ENCODE peak calls at places on chromosomes 11 and 22, in five cellular contexts. N, M, D, P and X are unnamed samples.

GRCh38 chr11:72081856-72082255 is 1.2 kb downstream of the LRRC51 start:
- DNase-seq in P (no peak), M (no peak), N (no peak), D (peak; percentile 66), X (no peak)

GRCh38 chr11:123683616-123684170 is 29.3 kb upstream of the SCN3B start:
- DNase-seq in M (no peak), P (no peak), N (no peak), D (no peak), X (no peak)

GRCh38 chr22:26568207-26568706 is 21.7 kb downstream of the TPST2 start:
- DNase-seq in P (peak; percentile 71), N (peak; percentile 12), D (peak; percentile 94), M (peak; percentile 26), X (no peak)

GRCh38 chr11:71370895-71371673 is 77.1 kb downstream of the DHCR7 start:
- DNase-seq in D (no peak), N (no peak), P (no peak), M (no peak), X (peak; percentile 71)

GRCh38 chr11:19931141-19931767 is 218.6 kb downstream of the NAV2 start:
- DNase-seq in M (peak; percentile 33), N (no peak), D (no peak), P (peak; percentile 30), X (no peak)

GRCh38 chr11:76277298-76278175 is 71.2 kb upstream of the WNT11 start:
- DNase-seq in M (no peak), N (no peak), P (no peak), D (no peak), X (peak; percentile 50)

GRCh38 chr11:114738954-114739353 is 60.6 kb downstream of the NXPE2 start:
- DNase-seq in P (peak; percentile 27), D (peak; percentile 24), N (peak; percentile 49), M (peak; percentile 43), X (peak; percentile 70)

GRCh38 chr22:42793848-42794405 is 63.1 kb downstream of the ARFGAP3 start:
- DNase-seq in M (no peak), N (no peak), P (no peak), D (no peak), X (no peak)

GRCh38 chr11:14249121-14249963 is 109.6 kb downstream of the RRAS2 start:
- DNase-seq in P (peak; percentile 8), D (peak; percentile 48), M (peak; percentile 70), N (peak; percentile 53), X (no peak)

GRCh38 chr11:28701760-28702449 is 593.7 kb downstream of the METTL15 start:
- DNase-seq in P (no peak), M (no peak), D (no peak), N (no peak), X (no peak)

DNA sequence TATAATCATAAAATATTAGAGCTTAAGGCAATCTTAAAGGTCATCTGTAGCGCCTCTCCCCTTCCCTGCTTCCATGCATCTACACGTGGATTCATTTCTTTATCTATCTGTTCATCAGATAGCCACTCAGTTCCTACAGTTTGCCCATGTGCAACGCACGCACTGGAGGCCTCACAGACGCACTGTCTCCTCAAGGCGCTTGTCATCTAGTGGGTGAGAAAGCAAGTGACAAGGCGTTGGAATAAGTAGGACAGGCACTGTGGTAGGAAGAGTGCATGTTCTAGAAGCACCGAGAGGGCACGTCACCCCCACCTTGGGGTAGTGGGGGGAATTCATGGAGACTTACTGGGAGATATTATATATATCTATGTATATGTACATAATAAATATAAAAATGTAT is 20.8 kb upstream of the JAM3 start:
- DNase-seq in N (no peak), D (no peak), P (no peak), M (no peak), X (peak; percentile 52)
- H3K4me3 ChIP-seq in N (no peak overlapping the region), D (no peak overlapping the region), P (no peak overlapping the region), M (no peak overlapping the region), X (no peak overlapping the region)

DNA sequence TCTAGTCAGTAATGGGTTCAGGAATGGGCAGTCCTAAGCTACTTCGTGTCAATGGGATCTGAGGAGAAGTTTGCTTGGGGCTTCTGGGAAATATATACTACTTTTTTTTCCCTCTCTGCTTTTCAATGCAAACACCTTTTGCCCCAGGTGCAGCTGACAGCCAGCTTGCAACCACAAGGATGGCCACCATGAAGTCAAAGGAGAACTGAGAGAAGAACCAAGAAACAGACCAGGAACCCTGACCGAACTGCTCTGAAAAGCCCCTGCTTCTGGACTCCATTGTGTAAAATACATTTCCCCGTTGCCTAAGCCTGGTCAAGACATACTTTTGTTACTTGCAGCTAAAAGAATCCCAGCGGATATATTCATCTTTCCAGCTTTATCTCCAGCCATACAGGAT is 20.1 kb upstream of the CD44 start:
- DNase-seq in D (no peak), N (no peak), P (no peak), M (no peak), X (no peak)
- H3K4me2 ChIP-seq in D (no peak overlapping the region), N (no peak overlapping the region), P (no peak overlapping the region), M (no peak overlapping the region), X (no peak overlapping the region)

GRCh38 chr22:50305658-50306566 is 1.5 kb downstream of the PLXNB2 start:
- DNase-seq in N (peak; percentile 95), M (peak; percentile 92), D (peak; percentile 90), P (peak; percentile 91), X (peak; percentile 100)
- H3K4me3 ChIP-seq in N (peak overlapping the region; percentile 97), M (peak overlapping the region; percentile 74), D (peak overlapping the region; percentile 91), P (peak overlapping the region; percentile 78), X (peak overlapping the region; percentile 87)

DNA sequence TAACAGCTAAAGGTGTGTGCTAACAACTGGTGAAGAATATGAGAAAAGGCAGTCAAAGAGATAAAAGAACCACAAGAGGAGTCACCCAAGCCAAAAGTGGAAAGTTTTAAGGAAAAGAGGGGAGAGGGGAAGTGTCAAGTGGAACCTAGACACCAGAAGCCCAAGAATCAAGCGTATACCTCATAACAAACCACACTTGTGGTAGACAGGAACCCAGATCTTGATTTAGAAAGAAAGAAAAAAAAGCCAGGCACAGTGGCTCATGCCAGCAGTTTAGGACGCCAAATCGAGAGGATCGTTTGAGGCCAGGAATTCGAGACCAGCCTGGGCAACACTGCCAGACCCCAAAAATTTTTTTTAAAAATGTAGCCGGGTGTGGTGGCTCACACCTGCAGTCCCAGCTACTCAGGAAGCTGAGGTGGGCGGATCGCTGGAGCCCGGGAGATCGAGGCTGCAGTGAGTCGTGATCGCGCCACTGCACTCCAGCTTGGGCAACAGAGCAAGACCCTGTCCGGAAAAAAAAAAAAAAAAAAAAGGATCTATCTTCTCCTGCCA is 877 bp downstream of the SLC25A17 start:
- DNase-seq in P (no peak), M (no peak), N (no peak), D (no peak), X (no peak)
- H3K4me2 ChIP-seq in P (peak overlapping the region; percentile 98), M (peak overlapping the region; percentile 79), N (peak overlapping the region; percentile 97), D (peak overlapping the region; percentile 76), X (peak overlapping the region; percentile 96)

GRCh38 chr11:24155792-24156191 is 341.1 kb upstream of the LUZP2 start:
- DNase-seq in D (no peak), N (no peak), M (no peak), P (no peak), X (no peak)
- H3K4me3 ChIP-seq in D (no peak overlapping the region), N (no peak overlapping the region), M (no peak overlapping the region), P (no peak overlapping the region), X (no peak overlapping the region)

DNA sequence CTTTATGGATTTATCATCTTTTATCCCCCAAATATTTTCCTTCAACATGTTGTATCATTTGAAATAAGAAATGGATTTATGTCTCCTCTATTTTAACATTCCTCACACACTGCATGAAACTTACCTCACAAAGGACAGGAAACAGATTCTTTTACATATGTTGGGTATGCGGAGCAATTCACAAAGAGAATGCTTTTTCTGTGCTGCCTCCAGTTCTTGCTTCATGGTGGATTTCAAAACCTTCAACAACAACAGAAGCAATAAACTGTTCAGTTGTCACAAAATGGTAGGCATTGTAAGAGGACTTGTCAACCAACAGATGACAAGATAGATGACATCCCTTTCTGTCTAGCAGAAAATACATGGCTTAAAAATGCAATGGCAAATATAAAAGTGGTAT is 36.5 kb upstream of the SLC22A24 start:
- DNase-seq in N (no peak), D (no peak), P (no peak), M (no peak), X (no peak)
- H3K4me2 ChIP-seq in N (no peak overlapping the region), D (no peak overlapping the region), P (no peak overlapping the region), M (no peak overlapping the region), X (no peak overlapping the region)

DNA sequence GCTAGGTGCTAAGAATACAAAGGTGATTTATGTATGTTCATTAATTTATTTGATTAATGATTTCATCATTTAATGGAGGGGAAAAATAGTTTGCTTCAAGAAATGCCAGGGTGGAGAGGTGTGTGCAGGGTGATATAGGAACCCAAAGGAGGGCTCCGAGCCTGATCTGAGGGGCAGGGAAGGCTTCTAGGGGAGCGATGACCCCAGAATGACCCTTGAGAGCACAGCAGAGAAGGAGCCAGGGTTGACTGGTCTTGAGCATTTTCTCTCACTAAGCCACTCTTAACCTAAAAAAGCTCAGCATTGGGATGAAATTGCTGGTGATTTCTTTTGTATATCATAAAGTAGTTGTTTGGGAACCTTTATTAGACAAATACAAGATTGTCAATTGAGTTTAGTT is 35.1 kb downstream of the HIPK3 start:
- DNase-seq in D (no peak), P (no peak), N (no peak), M (no peak), X (no peak)
- H3K4me3 ChIP-seq in D (no peak overlapping the region), P (no peak overlapping the region), N (no peak overlapping the region), M (no peak overlapping the region), X (no peak overlapping the region)

DNA sequence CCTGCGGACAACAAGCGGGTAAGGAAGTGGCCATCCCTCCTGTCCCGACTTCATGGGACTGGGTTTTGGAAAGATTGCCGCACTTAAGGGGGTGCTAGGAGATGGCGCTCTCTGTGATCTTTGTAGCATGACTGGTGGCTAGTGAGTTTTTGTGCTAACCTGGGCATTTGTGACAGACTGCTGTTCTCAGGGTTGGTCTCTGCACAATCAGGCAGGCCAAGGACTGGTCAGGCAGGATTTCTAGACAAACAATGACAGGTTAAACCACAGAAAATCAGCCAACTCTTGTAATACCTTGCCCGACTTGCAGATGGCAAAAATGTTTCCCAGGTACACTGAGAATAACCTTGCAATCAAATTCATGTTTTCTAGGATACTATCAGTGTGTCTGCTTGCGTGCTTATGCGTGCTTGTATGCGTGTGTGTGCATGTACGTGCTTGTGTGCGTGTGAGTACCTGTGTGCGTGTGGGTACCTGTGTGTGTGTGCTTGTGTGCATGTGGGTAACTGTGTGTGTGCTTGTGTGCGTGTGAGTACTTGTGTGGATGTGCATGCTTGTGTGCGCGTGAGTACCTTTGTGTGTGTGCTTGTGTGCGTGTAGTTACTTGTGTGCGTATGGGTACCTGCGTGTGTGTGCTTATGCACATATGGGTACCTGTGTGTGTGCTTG is 25.6 kb upstream of the SORL1-AS1 start:
- DNase-seq in M (no peak), D (no peak), N (no peak), P (no peak), X (no peak)
- H3K4me2 ChIP-seq in M (no peak overlapping the region), D (peak overlapping the region; percentile 11), N (no peak overlapping the region), P (no peak overlapping the region), X (no peak overlapping the region)

DNA sequence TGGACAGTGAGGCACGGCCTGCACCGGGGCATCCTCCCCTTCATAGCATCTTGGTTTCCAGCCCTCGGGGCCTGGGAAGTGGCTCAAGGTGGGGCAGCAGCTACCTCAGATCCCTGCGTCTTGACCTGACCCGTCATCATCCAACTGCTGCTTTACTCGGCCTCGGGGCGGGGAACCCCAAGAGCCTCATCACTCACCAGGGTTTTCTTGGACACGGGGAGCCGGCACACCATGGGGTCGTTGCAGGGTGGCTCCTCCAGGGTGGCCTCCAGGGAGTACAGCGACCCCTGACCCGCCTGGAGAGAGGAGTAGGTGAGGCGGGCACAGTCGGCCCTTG is 651 bp downstream of the CTSF start:
- DNase-seq in D (no peak), N (no peak), P (no peak), M (no peak), X (peak; percentile 86)
- H3K4me3 ChIP-seq in D (no peak overlapping the region), N (peak overlapping the region; percentile 41), P (peak overlapping the region; percentile 55), M (no peak overlapping the region), X (peak overlapping the region; percentile 72)